ENCODE peak calls at places on chromosomes 12 and 14, in nine cellular contexts. B, W, C, M, R, D, Q, V and A are unnamed samples.

GRCh38 chr14:90483551-90483950 is 86.7 kb downstream of the CALM1 start:
- DNase-seq in R (no peak), D (no peak), V (no peak), Q (no peak), M (peak), W (no peak), B (peak), C (no peak), A (peak)

GRCh38 chr14:96362071-96362964 is 823 bp downstream of the ATG2B start:
- DNase-seq in R (no peak), C (no peak), W (no peak), V (no peak), Q (peak), D (peak), B (peak), M (peak), A (peak)

GRCh38 chr12:7207866-7208612 is 18.6 kb downstream of the PEX5 start:
- DNase-seq in M (no peak), V (no peak), Q (no peak), B (no peak), D (peak), W (no peak), C (no peak), R (no peak), A (no peak)

GRCh38 chr14:101858791-101859537 is 97.5 kb downstream of the PPP2R5C start:
- DNase-seq in V (no peak), M (no peak), C (no peak), Q (no peak), R (no peak), D (no peak), B (no peak), W (no peak), A (no peak)

GRCh38 chr14:24390696-24391468 is 7.9 kb upstream of the NYNRIN start:
- DNase-seq in M (no peak), R (no peak), B (no peak), V (no peak), W (no peak), D (no peak), Q (no peak), C (no peak), A (no peak)

GRCh38 chr12:52347546-52348510 is 19.5 kb downstream of the KRT85 start:
- DNase-seq in D (peak), R (no peak), M (no peak), C (no peak), W (no peak), B (no peak), Q (no peak), V (no peak), A (no peak)

GRCh38 chr14:100144645-100144995 is 14.8 kb downstream of the DEGS2 start:
- DNase-seq in B (no peak), D (no peak), Q (no peak), V (no peak), C (no peak), M (no peak), W (no peak), R (no peak), A (no peak)

GRCh38 chr14:72141084-72141483 is 208.9 kb downstream of the RGS6 start:
- DNase-seq in B (no peak), D (no peak), R (no peak), W (no peak), C (no peak), Q (no peak), V (no peak), M (no peak), A (no peak)

GRCh38 chr14:71403673-71404072 is 496.4 kb downstream of the PCNX1 start:
- DNase-seq in R (no peak), V (no peak), C (no peak), Q (no peak), W (no peak), M (no peak), D (peak), B (no peak), A (peak)

GRCh38 chr14:39229601-39230110 is 4.1 kb upstream of the MIA2 start:
- DNase-seq in D (no peak), W (no peak), C (no peak), V (no peak), B (no peak), R (no peak), M (no peak), Q (no peak), A (no peak)

GRCh38 chr12:65232490-65233077 is 45.9 kb upstream of the MSRB3 start:
- DNase-seq in W (no peak), D (peak), V (no peak), C (no peak), B (no peak), M (peak), Q (no peak), R (no peak), A (no peak)